ENCODE peak calls at places on chromosomes 13 and 19, in four cellular contexts. E, V, Y and L are unnamed samples.

GRCh38 chr13:23506071-23506820 is 64.0 kb upstream of the TNFRSF19 start:
- DNase-seq in E (no peak), V (no peak), Y (no peak), L (no peak)

GRCh38 chr13:37708101-37708500 is 109.5 kb upstream of the POSTN start:
- DNase-seq in E (no peak), V (no peak), Y (no peak), L (no peak)

GRCh38 chr19:33868821-33869412 is 72.2 kb downstream of the KCTD15 start:
- DNase-seq in E (no peak), V (no peak), Y (no peak), L (no peak)

GRCh38 chr19:51016798-51017683 is 2.5 kb downstream of the KLK10 start:
- DNase-seq in E (peak), V (peak), Y (no peak), L (peak)

GRCh38 chr13:67275351-67275989 is 45.3 kb upstream of the PCDH9 start:
- DNase-seq in E (no peak), V (no peak), Y (no peak), L (no peak)

GRCh38 chr19:47446534-47447469 is 24.9 kb downstream of the SLC8A2 start:
- DNase-seq in E (peak), V (no peak), Y (no peak), L (peak)

GRCh38 chr19:2503521-2504109 is 27.7 kb downstream of the GADD45B start:
- DNase-seq in E (peak), V (no peak), Y (no peak), L (no peak)

GRCh38 chr19:13262450-13262849 is 112.2 kb downstream of the IER2 start:
- DNase-seq in E (peak), V (peak), Y (no peak), L (no peak)

GRCh38 chr13:43569688-43570087 is 217.1 kb downstream of the ENOX1 start:
- DNase-seq in E (no peak), V (no peak), Y (no peak), L (no peak)

GRCh38 chr19:7801020-7801570 is 28.9 kb upstream of the EVI5L start:
- DNase-seq in E (peak), V (no peak), Y (no peak), L (no peak)

GRCh38 chr13:26133286-26133685 is 81.5 kb upstream of the SHISA2 start:
- DNase-seq in E (no peak), V (no peak), Y (no peak), L (no peak)

GRCh38 chr19:13132471-13133166 is 14.6 kb downstream of the NACC1 start:
- DNase-seq in E (no peak), V (no peak), Y (no peak), L (no peak)

GRCh38 chr13:30847697-30848307 is 58.3 kb upstream of the MEDAG start:
- DNase-seq in E (no peak), V (no peak), Y (peak), L (no peak)

DNA sequence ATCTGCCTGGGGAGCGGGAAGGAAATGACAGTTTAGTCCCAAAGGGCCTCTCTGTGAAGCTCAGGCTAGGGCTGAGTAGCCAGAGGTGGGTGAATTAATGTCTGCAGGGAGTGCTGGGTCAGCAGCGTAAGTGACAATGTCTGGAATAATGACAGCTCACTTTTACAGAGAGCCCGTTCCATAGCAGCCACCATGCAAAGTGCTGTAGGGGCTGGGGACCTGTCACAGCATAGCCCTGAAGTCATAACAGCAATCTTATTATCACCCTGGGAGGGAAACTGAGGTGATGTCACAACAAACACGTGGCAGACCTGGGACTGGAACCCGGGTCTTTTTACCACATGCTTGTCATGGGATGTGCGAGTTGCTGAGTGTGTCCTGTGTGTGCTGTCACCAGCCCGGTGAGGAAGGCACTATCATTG is 8.7 kb upstream of the CD22 start:
- DNase-seq in E (no peak), V (no peak), Y (no peak), L (no peak)
- H2AFZ ChIP-seq in E (peak), V (no peak), Y (peak), L (no peak)

GRCh38 chr13:32300920-32301319 is 14.2 kb downstream of the ZAR1L start:
- DNase-seq in E (no peak), V (no peak), Y (no peak), L (no peak)

GRCh38 chr13:32298695-32299094 is 16.5 kb downstream of the ZAR1L start:
- DNase-seq in E (no peak), V (peak), Y (no peak), L (no peak)

GRCh38 chr13:32299893-32300292 is 15.3 kb downstream of the ZAR1L start:
- DNase-seq in E (no peak), V (no peak), Y (no peak), L (no peak)

GRCh38 chr13:32302461-32302860 is 12.7 kb downstream of the ZAR1L start:
- DNase-seq in E (no peak), V (no peak), Y (no peak), L (no peak)

DNA sequence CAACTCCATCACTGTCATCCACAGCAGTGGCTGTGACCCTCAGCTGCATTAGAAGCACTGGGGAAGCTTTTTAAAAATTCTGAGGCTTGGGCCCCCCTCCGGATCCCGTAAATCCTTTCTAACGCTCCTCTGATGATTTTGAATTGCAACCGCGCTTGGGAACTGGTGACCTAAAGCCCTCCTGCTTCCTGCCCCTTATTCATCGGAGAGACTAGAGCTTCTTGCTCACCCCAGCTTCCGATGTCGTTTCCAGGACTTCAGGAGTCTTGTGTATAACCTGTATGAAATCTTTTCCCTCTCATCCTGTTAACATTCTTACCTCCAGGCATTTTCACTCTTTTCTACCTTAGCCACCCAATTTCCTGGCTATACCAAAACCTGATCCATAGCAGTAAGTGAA is 14.8 kb downstream of the ZAR1L start:
- DNase-seq in E (no peak), V (no peak), Y (no peak), L (no peak)
- TF ChIP-seq BRCA1 in E (no peak), V (no peak), Y (no peak), L (no peak)

GRCh38 chr19:35318679-35319448 is 10.1 kb upstream of the CD22 start:
- DNase-seq in E (peak), V (peak), Y (no peak), L (no peak)
- TF ChIP-seq HDAC6 in E (no peak), V (no peak), Y (no peak), L (no peak)

DNA sequence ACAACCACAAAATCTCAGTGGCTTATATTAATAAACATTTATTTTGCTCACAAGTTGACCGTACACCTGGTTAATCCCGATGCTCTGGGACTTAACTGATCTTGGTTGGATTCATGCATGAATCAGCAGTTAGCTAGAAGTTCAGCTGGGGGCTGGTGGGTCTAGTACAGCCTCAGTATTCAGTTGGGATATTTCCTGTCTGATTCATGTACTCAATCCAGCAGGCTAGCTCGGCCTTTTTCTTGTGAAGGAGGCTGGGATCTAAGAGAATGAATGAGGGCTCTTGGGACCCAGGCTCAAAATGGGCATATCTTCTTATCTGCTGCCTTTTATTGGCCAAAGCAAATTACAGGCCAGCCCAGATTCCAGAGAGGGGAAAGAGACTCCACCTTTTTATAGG is 178.8 kb downstream of the KCTD12 start:
- DNase-seq in E (no peak), V (no peak), Y (no peak), L (no peak)
- H2AFZ ChIP-seq in E (no peak), V (no peak), Y (no peak), L (no peak)

GRCh38 chr13:114151565-114152284 is 19.3 kb upstream of the RASA3 start:
- DNase-seq in E (peak), V (no peak), Y (no peak), L (no peak)
- TF ChIP-seq BRCA1 in E (no peak), V (no peak), Y (no peak), L (no peak)

DNA sequence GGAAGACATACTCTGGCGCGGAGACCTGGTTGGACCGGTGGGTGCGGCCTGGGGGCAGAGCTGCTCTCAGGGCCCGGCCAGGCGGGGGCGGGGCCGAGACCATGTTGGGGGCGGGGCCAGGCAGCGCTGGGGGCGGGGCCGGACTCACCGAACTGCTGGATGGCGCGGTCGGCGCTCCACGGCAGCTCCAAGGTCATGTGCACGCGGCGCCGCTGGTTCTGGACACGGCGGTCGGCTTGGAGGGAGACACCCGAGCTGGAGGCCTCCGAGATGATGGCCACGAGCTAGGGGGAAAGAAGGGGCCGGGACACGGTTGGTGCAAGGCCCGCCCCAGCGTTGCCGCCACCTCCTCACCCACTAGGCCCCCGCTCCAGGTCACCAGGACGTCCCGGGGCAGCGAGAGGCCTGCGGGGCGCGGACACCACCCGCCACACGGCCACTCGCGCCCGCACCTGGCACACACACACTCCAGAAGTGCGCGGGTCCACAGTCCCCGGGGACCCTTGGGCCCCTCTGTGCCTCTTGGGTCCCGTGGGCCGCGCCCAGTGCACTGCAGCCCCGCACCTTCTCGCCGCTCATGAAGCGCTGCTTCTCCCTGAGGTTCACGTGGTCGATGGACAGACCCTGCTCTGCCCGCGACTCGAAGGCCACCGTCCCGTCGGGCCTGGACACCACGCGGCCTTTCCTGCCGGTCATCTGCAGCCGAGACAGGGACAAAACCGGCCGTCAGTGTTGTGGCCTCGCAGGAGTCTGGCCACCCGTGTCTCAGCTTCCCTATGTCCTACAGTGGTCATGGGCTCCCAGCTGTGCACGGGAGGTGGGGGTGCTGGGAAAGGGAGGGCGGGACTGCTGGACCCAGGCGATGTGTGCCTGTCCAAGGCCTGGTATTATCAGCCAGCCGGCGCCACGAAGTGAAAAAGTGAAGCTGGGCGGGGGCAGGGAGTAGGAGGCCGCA is 8.7 kb downstream of the GPX4 start:
- DNase-seq in E (peak), V (no peak), Y (no peak), L (no peak)
- TF ChIP-seq HDAC6 in E (no peak), V (no peak), Y (no peak), L (no peak)

DNA sequence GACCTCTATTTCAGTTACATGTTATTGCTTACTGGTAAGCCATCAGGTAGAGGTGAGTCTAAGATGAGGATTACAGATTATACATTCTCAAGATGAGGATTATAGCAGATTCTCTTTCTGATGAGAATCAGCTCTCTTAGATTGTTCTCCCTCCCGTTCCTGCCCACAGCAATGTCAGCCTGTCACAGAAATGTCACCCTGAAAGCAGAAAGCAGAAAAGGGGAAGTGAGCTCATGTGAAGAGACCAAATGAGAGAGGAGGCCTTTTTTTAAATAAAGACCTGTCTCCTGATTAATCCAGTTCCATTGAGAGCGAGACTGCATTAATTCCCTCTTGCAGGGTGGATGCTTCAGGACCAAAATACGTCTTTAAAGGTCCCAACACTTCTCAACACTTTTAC is 445.6 kb downstream of the KCTD12 start:
- DNase-seq in E (no peak), V (no peak), Y (peak), L (no peak)
- H2AFZ ChIP-seq in E (no peak), V (no peak), Y (peak), L (no peak)

GRCh38 chr19:46386996-46387712 is 26.2 kb downstream of the CCDC8 start:
- DNase-seq in E (no peak), V (no peak), Y (no peak), L (no peak)
- TF ChIP-seq BRCA1 in E (no peak), V (no peak), Y (no peak), L (no peak)

GRCh38 chr19:55652311-55653078 is 2.3 kb upstream of the U2AF2 start:
- DNase-seq in E (no peak), V (no peak), Y (no peak), L (no peak)
- TF ChIP-seq HDAC6 in E (no peak), V (no peak), Y (no peak), L (no peak)

GRCh38 chr13:52833261-52833660 is 15.2 kb downstream of the PCDH8 start:
- DNase-seq in E (no peak), V (no peak), Y (no peak), L (no peak)
- H2AFZ ChIP-seq in E (no peak), V (no peak), Y (no peak), L (no peak)